ENCODE peak calls at places on chromosomes 5 and 9, in six cellular contexts. C is astrocyte of the cerebellum, F is astrocyte, Y is GM13977, W is GM06990, V is neural crest cell. S is an unnamed sample.

GRCh38 chr5:41925555-41925946 is 470 bp downstream of the FBXO4 start:
- DNase-seq in W (no peak), F (peak), Y (no peak), V (peak), C (no peak), S (no peak)

GRCh38 chr9:126326228-126327015 is at the start of gene MVB12B:
- DNase-seq in C (no peak), W (no peak), V (peak), F (no peak), Y (peak), S (peak)

GRCh38 chr5:111855356-111855755 is 98.4 kb upstream of the NREP start:
- DNase-seq in V (no peak), C (no peak), Y (no peak), F (no peak), W (no peak), S (no peak)

GRCh38 chr9:119961774-119962408 is 592.7 kb upstream of the BRINP1 start:
- DNase-seq in C (no peak), Y (peak), F (no peak), V (peak), W (peak), S (peak)

GRCh38 chr5:80619081-80619480 is 35.4 kb upstream of the MSH3 start:
- DNase-seq in C (no peak), Y (no peak), F (no peak), W (no peak), V (no peak), S (no peak)

GRCh38 chr5:102663771-102664530 is 91.2 kb upstream of the PAM start:
- DNase-seq in Y (no peak), V (no peak), W (no peak), F (peak), C (no peak), S (no peak)

GRCh38 chr9:116015855-116016254 is 137.7 kb upstream of the PAPPA start:
- DNase-seq in F (no peak), Y (no peak), V (no peak), W (no peak), C (no peak), S (no peak)

GRCh38 chr9:29556317-29556716 is 1983.0 kb upstream of the C9orf72 start:
- DNase-seq in C (peak), F (peak), Y (no peak), V (no peak), W (no peak), S (no peak)

GRCh38 chr5:181243020-181243520 is 636 bp downstream of the RACK1 start:
- DNase-seq in V (no peak), F (no peak), W (no peak), Y (no peak), C (no peak), S (no peak)

GRCh38 chr5:134018154-134018985 is 13.6 kb upstream of the VDAC1 start:
- DNase-seq in W (no peak), F (peak), C (no peak), Y (no peak), V (no peak), S (no peak)
- TF ChIP-seq CTCF in W (no peak), F (no peak), C (no peak), Y (no peak), V (no peak), S (no peak)

DNA sequence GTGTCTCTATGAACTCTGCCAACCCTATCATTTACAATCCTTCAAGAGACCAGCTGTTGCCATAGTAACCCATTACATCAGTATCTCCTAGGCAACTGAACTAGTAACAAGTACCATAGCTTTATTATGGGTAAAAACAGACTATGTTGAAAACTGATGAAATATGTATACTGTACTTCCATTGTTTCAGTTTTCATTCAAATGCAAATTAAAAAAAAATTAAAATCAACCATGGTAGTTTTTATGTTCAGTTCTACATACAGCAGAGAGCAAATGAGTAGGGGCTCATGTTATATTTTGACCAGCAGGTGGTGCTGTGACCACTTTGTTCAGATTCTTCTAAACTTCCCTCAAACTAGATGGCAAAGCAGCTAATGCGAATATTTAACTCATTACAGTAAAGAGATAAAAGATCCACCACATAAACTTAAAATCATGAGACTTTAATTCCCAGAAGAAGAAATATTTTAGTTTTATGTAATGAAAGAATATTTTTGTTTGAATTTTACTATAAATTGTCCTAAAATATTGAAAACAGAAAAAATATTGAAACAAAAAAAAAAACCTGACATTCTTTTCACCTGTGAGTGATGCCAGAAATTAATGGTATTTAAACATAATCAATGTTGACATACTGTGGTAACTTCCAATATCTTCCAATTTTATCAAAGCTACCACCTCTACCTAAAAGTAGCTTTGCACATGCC is 153.4 kb downstream of the MEF2C start:
- DNase-seq in Y (no peak), F (peak), V (peak), W (peak), C (peak), S (peak)
- TF ChIP-seq CTCF in Y (peak), F (peak), V (peak), W (peak), C (peak), S (peak)

GRCh38 chr5:103973669-103974068 is 411.1 kb upstream of the NUDT12 start:
- DNase-seq in C (no peak), F (no peak), W (no peak), Y (no peak), V (no peak), S (no peak)
- TF ChIP-seq CTCF in C (peak), F (no peak), W (no peak), Y (no peak), V (peak), S (no peak)

GRCh38 chr9:77022783-77023440 is 3.5 kb downstream of the FOXB2 start:
- DNase-seq in Y (no peak), C (no peak), W (no peak), F (no peak), V (peak), S (no peak)
- TF ChIP-seq CTCF in Y (peak), C (no peak), W (no peak), F (no peak), V (no peak), S (peak)

GRCh38 chr5:72028382-72028781 is 78.9 kb upstream of the MAP1B start:
- DNase-seq in W (no peak), Y (no peak), V (no peak), F (no peak), C (no peak), S (no peak)
- TF ChIP-seq CTCF in W (no peak), Y (no peak), V (no peak), F (no peak), C (no peak), S (no peak)

GRCh38 chr5:109246841-109247592 is 162.8 kb downstream of the PJA2 start:
- DNase-seq in W (no peak), C (no peak), Y (no peak), F (no peak), V (no peak), S (no peak)

GRCh38 chr5:109250533-109251329 is 159.0 kb downstream of the PJA2 start:
- DNase-seq in V (no peak), W (no peak), C (no peak), Y (no peak), F (no peak), S (no peak)

GRCh38 chr5:109250080-109250479 is 159.7 kb downstream of the PJA2 start:
- DNase-seq in W (no peak), Y (no peak), V (no peak), C (no peak), F (no peak), S (no peak)

GRCh38 chr5:109247943-109248342 is 161.8 kb downstream of the PJA2 start:
- DNase-seq in V (no peak), F (no peak), Y (peak), W (peak), C (no peak), S (no peak)

GRCh38 chr5:109249126-109249525 is 160.6 kb downstream of the PJA2 start:
- DNase-seq in W (no peak), C (no peak), V (no peak), Y (no peak), F (no peak), S (no peak)
- TF ChIP-seq CTCF in W (no peak), C (no peak), V (no peak), Y (no peak), F (no peak), S (no peak)

GRCh38 chr5:139637438-139638089 is 10.6 kb upstream of the CXXC5 start:
- DNase-seq in V (peak), Y (peak), W (peak), F (peak), C (no peak), S (peak)
- TF ChIP-seq CTCF in V (peak), Y (peak), W (peak), F (no peak), C (no peak), S (peak)

DNA sequence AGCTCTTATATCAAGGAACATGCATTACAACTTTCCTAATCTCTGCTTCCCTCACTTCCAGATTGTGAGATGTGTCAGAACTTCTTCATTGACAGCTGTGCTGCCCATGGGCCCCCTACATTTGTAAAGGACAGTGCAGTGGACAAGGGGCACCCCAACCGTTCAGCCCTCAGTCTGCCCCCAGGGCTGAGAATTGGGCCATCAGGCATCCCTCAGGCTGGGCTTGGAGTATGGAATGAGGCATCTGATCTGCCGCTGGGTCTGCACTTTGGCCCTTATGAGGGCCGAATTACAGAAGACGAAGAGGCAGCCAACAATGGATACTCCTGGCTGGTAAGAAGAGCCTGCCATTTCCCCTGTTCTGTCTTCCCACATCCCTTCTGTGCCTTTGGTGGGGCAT is 15.1 kb downstream of the PRDM9 start:
- DNase-seq in C (no peak), Y (no peak), V (no peak), W (no peak), F (no peak), S (no peak)
- TF ChIP-seq CTCF in C (no peak), Y (no peak), V (no peak), W (no peak), F (no peak), S (no peak)

GRCh38 chr5:175460126-175460525 is 16.1 kb upstream of the DRD1 start:
- DNase-seq in V (no peak), Y (no peak), F (no peak), C (no peak), W (no peak), S (no peak)
- TF ChIP-seq CTCF in V (peak), Y (peak), F (peak), C (peak), W (peak), S (peak)

GRCh38 chr5:21802869-21803490 is 1050.2 kb downstream of the CDH12 start:
- DNase-seq in Y (peak), C (no peak), F (peak), V (no peak), W (no peak), S (no peak)
- TF ChIP-seq CTCF in Y (peak), C (peak), F (peak), V (peak), W (peak), S (peak)